ENCODE peak calls at places on chromosomes 3 and 15, in six cellular contexts. E is GM23248, V is ovary, T is Caco-2, A is heart right ventricle, I is spleen. B is an unnamed sample. For H3K27me3 and H3K36me3, the result is how much of the 10 kb centered on the place peaks cover.

GRCh38 chr3:189146842-189147241 is 24.9 kb upstream of the TPRG1 start:
- DNase-seq in E (no peak), V (no peak), T (no peak), A (no peak), I (no peak), B (no peak)

GRCh38 chr3:194100856-194101390 is 35.0 kb upstream of the HES1 start:
- DNase-seq in E (no peak), V (no peak), T (no peak), A (no peak), I (no peak), B (no peak)

GRCh38 chr3:31364711-31365110 is 168.0 kb upstream of the STT3B start:
- DNase-seq in E (peak), V (no peak), T (no peak), A (no peak), I (no peak), B (no peak)

GRCh38 chr15:39495871-39496459 is 84.9 kb upstream of the THBS1 start:
- DNase-seq in E (peak), V (peak), T (no peak), A (no peak), I (no peak), B (no peak)

GRCh38 chr3:188624384-188624783 is 470.4 kb downstream of the LPP start:
- DNase-seq in E (no peak), V (no peak), T (no peak), A (no peak), I (no peak), B (no peak)

GRCh38 chr15:38846351-38846750 is 281.7 kb upstream of the RASGRP1 start:
- DNase-seq in E (peak), V (no peak), T (no peak), A (no peak), I (no peak), B (no peak)

GRCh38 chr15:67177750-67178149 is 76.7 kb downstream of the AAGAB start:
- DNase-seq in E (peak), V (no peak), T (no peak), A (no peak), I (no peak), B (no peak)

GRCh38 chr3:117278424-117279190 is 569.0 kb downstream of the TUSC7 start:
- DNase-seq in E (peak), V (peak), T (peak), A (no peak), I (no peak), B (no peak)

GRCh38 chr3:170081079-170081741 is 43.4 kb downstream of the GPR160 start:
- DNase-seq in E (peak), V (no peak), T (no peak), A (no peak), I (no peak), B (no peak)

GRCh38 chr15:69881760-69882159 is 216.0 kb downstream of the TLE3 start:
- DNase-seq in E (no peak), V (no peak), T (no peak), A (no peak), I (no peak), B (no peak)

GRCh38 chr3:5292512-5292911 is 105.0 kb downstream of the EDEM1 start:
- DNase-seq in E (no peak), V (no peak), T (no peak), A (no peak), I (no peak), B (no peak)

GRCh38 chr15:77921664-77922063 is 155.8 kb downstream of the TBC1D2B start:
- DNase-seq in E (no peak), V (no peak), T (no peak), A (no peak), I (peak), B (no peak)

GRCh38 chr15:66212471-66212870 is 41.1 kb downstream of the MEGF11 start:
- DNase-seq in E (no peak), V (no peak), T (no peak), A (no peak), I (peak), B (no peak)

GRCh38 chr15:68371160-68371559 is 60.8 kb downstream of the ITGA11 start:
- DNase-seq in E (no peak), V (no peak), T (no peak), A (no peak), I (no peak), B (no peak)

GRCh38 chr3:193620650-193621049 is 27.6 kb downstream of the OPA1 start:
- DNase-seq in E (peak), V (no peak), T (no peak), A (no peak), I (no peak), B (no peak)

GRCh38 chr3:16759227-16759903 is 125.4 kb upstream of the PLCL2 start:
- DNase-seq in E (peak), V (no peak), T (no peak), A (no peak), I (no peak), B (no peak)

GRCh38 chr15:89751748-89752147 is 699 bp upstream of the MESP1 start:
- DNase-seq in E (no peak), V (no peak), T (peak), A (no peak), I (no peak), B (no peak)

DNA sequence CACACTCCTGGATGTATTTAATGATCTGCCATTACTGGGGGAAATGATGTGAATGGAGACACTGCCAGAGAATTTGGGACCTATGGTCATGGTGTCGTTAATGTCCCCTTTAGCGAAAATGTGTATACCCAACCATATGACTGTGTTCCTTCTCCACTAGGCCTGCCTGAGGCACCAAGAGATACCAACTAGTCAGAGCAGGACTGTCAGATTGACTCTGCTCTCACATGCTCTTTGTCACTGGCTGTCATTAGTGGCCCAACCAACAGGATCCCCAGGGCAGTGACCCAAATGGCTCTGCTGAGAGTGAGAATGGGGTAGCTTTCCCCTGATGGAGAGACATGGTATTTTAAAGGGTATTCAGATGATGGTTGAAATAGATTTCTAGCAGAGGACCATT is 2.8 kb downstream of the TAGLN3 start:
- DNase-seq in E (no peak), V (no peak), T (no peak), A (no peak), I (no peak), B (no peak)
- H3K27me3 ChIP-seq in E (under half), V (under half), T (under half), A (under half), I (under half), B (under half)

GRCh38 chr3:10280177-10280529 is 12.6 kb downstream of the GHRL start:
- DNase-seq in E (peak), V (no peak), T (no peak), A (no peak), I (peak), B (no peak)

GRCh38 chr3:10279384-10280176 is 13.2 kb downstream of the GHRL start:
- DNase-seq in E (no peak), V (no peak), T (no peak), A (no peak), I (peak), B (no peak)

GRCh38 chr3:10274601-10275000 is 18.1 kb downstream of the GHRL start:
- DNase-seq in E (no peak), V (no peak), T (no peak), A (no peak), I (peak), B (no peak)

GRCh38 chr3:10278501-10278900 is 14.2 kb downstream of the GHRL start:
- DNase-seq in E (no peak), V (no peak), T (no peak), A (no peak), I (no peak), B (no peak)

GRCh38 chr3:10277115-10277625 is 15.6 kb downstream of the GHRL start:
- DNase-seq in E (no peak), V (no peak), T (no peak), A (no peak), I (peak), B (no peak)
- H3K36me3 ChIP-seq in E (under half), V (under half), T (under half), A (under half), I (half or more), B (under half)

GRCh38 chr3:142000341-142000870 is 124.0 kb downstream of the ATP1B3 start:
- DNase-seq in E (no peak), V (no peak), T (no peak), A (no peak), I (no peak), B (no peak)

GRCh38 chr3:142003291-142003690 is 126.8 kb downstream of the ATP1B3 start:
- DNase-seq in E (no peak), V (no peak), T (no peak), A (no peak), I (no peak), B (no peak)

GRCh38 chr3:142009029-142009428 is 132.6 kb downstream of the ATP1B3 start:
- DNase-seq in E (no peak), V (no peak), T (no peak), A (no peak), I (no peak), B (no peak)

GRCh38 chr3:142007710-142008399 is 131.4 kb downstream of the ATP1B3 start:
- DNase-seq in E (no peak), V (no peak), T (no peak), A (no peak), I (no peak), B (no peak)

GRCh38 chr3:142004025-142004424 is 127.6 kb downstream of the ATP1B3 start:
- DNase-seq in E (no peak), V (no peak), T (no peak), A (no peak), I (no peak), B (no peak)
- H3K27me3 ChIP-seq in E (under half), V (under half), T (under half), A (under half), I (under half), B (under half)

DNA sequence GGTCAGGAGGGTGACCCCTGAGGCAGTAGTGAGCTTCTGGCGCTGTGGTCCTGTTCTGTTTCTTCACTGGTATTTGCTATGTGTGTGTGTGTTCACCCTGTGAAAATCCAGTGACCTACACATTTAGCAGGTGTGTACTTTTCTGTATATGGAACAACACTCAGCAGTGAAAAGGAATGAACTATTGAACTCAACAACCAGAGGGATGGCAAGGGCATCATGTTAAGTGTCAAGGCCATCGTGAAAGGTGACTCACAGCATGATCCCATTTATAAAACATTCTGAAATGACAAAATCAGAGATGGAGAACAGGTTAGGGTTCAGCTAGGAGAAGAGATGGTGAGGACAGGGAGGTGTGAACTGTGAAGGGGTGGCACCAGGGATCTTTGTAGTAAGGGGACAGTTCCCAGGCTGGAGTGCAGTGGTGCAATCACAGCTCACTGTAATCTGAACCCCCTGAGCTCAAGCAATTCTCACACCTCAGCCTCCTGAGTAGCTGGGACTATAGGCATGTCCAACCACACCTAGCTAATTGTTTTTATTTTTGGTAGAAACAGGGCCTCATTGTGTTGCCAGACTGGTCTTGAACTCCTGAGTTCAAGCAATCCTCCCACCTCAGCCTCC is 10.0 kb upstream of the RAB43 start:
- DNase-seq in E (no peak), V (no peak), T (no peak), A (no peak), I (peak), B (no peak)
- H3K36me3 ChIP-seq in E (under half), V (under half), T (under half), A (under half), I (half or more), B (under half)

GRCh38 chr3:124053871-124054270 is 61.9 kb upstream of the ROPN1 start:
- DNase-seq in E (no peak), V (no peak), T (no peak), A (no peak), I (no peak), B (peak)
- H3K27me3 ChIP-seq in E (under half), V (under half), T (under half), A (under half), I (under half), B (under half)

DNA sequence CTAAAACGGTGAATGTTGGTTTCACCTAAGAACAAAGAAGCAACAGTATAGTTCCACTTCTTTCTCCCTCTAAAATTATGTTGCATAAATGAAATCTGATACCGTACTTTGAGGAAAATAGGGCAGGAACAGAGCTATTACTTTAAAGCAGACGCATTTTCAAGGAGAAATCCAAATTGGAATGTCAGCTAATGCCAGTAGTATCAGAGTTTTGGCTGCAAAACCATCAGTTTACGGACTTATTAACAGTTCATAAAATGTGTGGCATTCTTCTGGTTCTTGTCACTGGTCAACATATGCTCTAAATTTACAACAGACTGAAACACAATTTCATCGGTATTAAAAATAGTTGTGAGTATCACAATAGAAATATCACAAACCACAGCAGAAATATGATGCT is 38.8 kb upstream of the ROBO2 start:
- DNase-seq in E (no peak), V (no peak), T (no peak), A (no peak), I (no peak), B (no peak)
- H3K36me3 ChIP-seq in E (under half), V (under half), T (under half), A (under half), I (under half), B (under half)

B was measured in H7.